ENCODE peak calls at places on chromosomes 3 and 15, in four cellular contexts. W is A549; P is mucosa of gallbladder; N is CD4-positive, CD25-positive, alpha-beta regulatory T cell. G is an unnamed sample.

GRCh38 chr15:65368646-65369045 is 9.2 kb downstream of the IGDCC3 start:
- DNase-seq in P (no peak), W (no peak), N (no peak), G (no peak)

GRCh38 chr15:81108427-81108826 is 25.6 kb upstream of the CFAP161 start:
- DNase-seq in W (no peak), P (no peak), N (no peak), G (no peak)

GRCh38 chr3:87207500-87207899 is 19.6 kb upstream of the CHMP2B start:
- DNase-seq in P (no peak), W (peak), N (no peak), G (no peak)

GRCh38 chr3:186220365-186220764 is 111.5 kb upstream of the ETV5 start:
- DNase-seq in P (no peak), N (no peak), W (no peak), G (no peak)

GRCh38 chr15:58070801-58071418 is 5.4 kb upstream of the ALDH1A2 start:
- DNase-seq in P (peak), W (peak), N (no peak), G (peak)

GRCh38 chr3:43953814-43954241 is 263.1 kb downstream of the ABHD5 start:
- DNase-seq in P (peak), N (no peak), W (no peak), G (no peak)

GRCh38 chr3:62259924-62260323 is 113.4 kb downstream of the FEZF2 start:
- DNase-seq in N (no peak), P (no peak), W (no peak), G (no peak)

GRCh38 chr3:24351779-24352469 is 142.7 kb downstream of the THRB start:
- DNase-seq in W (no peak), P (peak), N (no peak), G (no peak)

GRCh38 chr3:37693791-37694194 is 167.9 kb upstream of the CTDSPL start:
- DNase-seq in N (no peak), P (no peak), W (no peak), G (no peak)

GRCh38 chr3:46127503-46127902 is 80.6 kb downstream of the CCR1 start:
- DNase-seq in W (no peak), N (no peak), P (no peak), G (no peak)

GRCh38 chr3:17115186-17115585 is 230.4 kb downstream of the PLCL2 start:
- DNase-seq in P (no peak), W (no peak), N (no peak), G (no peak)

GRCh38 chr15:61974759-61975158 is 85.5 kb downstream of the VPS13C start:
- DNase-seq in N (no peak), W (no peak), P (no peak), G (peak)

GRCh38 chr3:46646700-46647099 is 34.4 kb downstream of the FAM240A start:
- DNase-seq in P (no peak), N (no peak), W (no peak), G (no peak)

GRCh38 chr3:97996988-97997387 is 24.8 kb upstream of the RIOX2 start:
- DNase-seq in W (no peak), P (no peak), N (no peak), G (no peak)

GRCh38 chr3:44883999-44884431 is 9.6 kb downstream of the TGM4 start:
- DNase-seq in P (no peak), N (no peak), W (peak), G (peak)

GRCh38 chr3:16064660-16065414 is 109.6 kb upstream of the GALNT15 start:
- DNase-seq in W (no peak), N (no peak), P (peak), G (peak)

GRCh38 chr15:64348455-64348854 is 7.5 kb downstream of the CSNK1G1 start:
- DNase-seq in N (no peak), W (no peak), P (no peak), G (no peak)

GRCh38 chr3:8575364-8576104 is 69.1 kb downstream of the SSUH2 start:
- DNase-seq in W (no peak), P (no peak), N (no peak), G (no peak)

GRCh38 chr3:35422826-35423601 is 216.3 kb upstream of the ARPP21 start:
- DNase-seq in N (no peak), W (no peak), P (no peak), G (no peak)

GRCh38 chr15:60620707-60621106 is 141.8 kb upstream of the ICE2 start:
- DNase-seq in W (no peak), P (no peak), N (no peak), G (no peak)

GRCh38 chr3:76362643-76363042 is 577.3 kb upstream of the ZNF717 start:
- DNase-seq in P (no peak), W (no peak), N (no peak), G (no peak)

GRCh38 chr15:78004919-78005634 is 72.4 kb downstream of the TBC1D2B start:
- DNase-seq in N (no peak), W (no peak), P (peak), G (peak)

GRCh38 chr3:127003175-127003555 is 20.2 kb downstream of the PLXNA1 start:
- DNase-seq in W (no peak), N (no peak), P (no peak), G (no peak)

G was measured in NCI-H345.